ENCODE peak calls at places on chromosome 10, in five cellular contexts. D, O, P, N and J are unnamed samples.

GRCh38 chr10:79058899-79059771 is 9.6 kb upstream of the ZMIZ1 start:
- DNase-seq in P (no peak), D (peak), N (peak), O (no peak), J (no peak)

GRCh38 chr10:79048639-79049550 is 19.9 kb upstream of the ZMIZ1 start:
- DNase-seq in D (peak), O (no peak), P (no peak), N (no peak), J (no peak)

GRCh38 chr10:91251430-91252056 is 31.1 kb downstream of the PCGF5 start:
- DNase-seq in O (peak), D (no peak), P (peak), N (peak), J (peak)

GRCh38 chr10:133176546-133176945 is 16.5 kb downstream of the KNDC1 start:
- DNase-seq in D (no peak), P (no peak), N (no peak), O (no peak), J (no peak)

GRCh38 chr10:29807407-29807806 is 172.6 kb upstream of the SVIL start:
- DNase-seq in O (peak), D (no peak), P (no peak), N (no peak), J (no peak)

GRCh38 chr10:113060221-113061053 is 110.4 kb downstream of the TCF7L2 start:
- DNase-seq in P (no peak), D (no peak), N (no peak), O (peak), J (no peak)

GRCh38 chr10:132431537-132432175 is 34.7 kb downstream of the PWWP2B start:
- DNase-seq in P (no peak), O (no peak), D (no peak), N (no peak), J (no peak)

GRCh38 chr10:101136708-101137121 is 5.6 kb downstream of the TLX1 start:
- DNase-seq in D (no peak), N (no peak), P (no peak), O (no peak), J (no peak)

GRCh38 chr10:62903828-62904227 is 87.7 kb upstream of the EGR2 start:
- DNase-seq in O (peak), P (no peak), N (no peak), D (no peak), J (no peak)

GRCh38 chr10:44172883-44173557 is 211.9 kb downstream of the CXCL12 start:
- DNase-seq in O (peak), P (no peak), D (no peak), N (no peak), J (no peak)

DNA sequence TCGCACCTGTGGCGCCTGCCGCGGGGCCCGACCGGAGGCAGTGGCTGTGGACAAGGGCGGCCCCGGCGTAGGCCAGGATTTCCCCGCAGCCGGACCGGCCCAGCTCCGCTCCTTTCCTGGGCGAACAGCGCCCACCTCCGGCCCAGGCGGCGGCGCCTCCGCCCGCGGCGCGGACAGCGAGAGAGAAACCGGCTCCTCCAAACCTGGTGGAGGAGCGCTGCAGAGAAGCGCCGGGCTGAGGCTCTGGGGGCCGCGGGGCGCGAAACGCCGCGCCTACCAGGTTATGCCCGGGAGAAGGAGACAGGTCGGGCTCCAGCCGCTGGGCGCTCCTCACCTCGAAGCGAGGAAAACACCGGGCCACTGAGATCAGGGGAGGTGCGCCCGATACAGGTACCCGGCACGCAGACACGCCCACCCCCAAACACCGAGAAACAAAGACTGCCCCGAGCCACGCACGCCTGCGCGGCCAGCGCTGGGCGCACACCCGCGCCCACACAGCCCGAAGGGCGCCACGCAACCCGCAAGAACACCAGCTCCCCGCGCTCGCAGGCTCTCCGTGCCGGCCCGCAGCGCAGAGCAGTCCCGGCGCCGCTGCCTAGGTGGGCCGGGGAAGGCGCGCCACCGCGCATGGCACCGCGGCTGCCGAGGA is 3.3 kb downstream of the GRID1 start:
- DNase-seq in P (no peak), D (peak), N (no peak), O (no peak), J (no peak)
- TF ChIP-seq CTCF in P (no peak), D (peak), N (no peak), O (no peak), J (no peak)

GRCh38 chr10:6069101-6069931 is 7.1 kb upstream of the IL2RA start:
- DNase-seq in N (no peak), P (peak), O (no peak), D (no peak), J (no peak)

GRCh38 chr10:6068422-6068821 is 6.3 kb upstream of the IL2RA start:
- DNase-seq in P (peak), O (no peak), N (no peak), D (no peak), J (no peak)

GRCh38 chr10:6072215-6072941 is 10.2 kb upstream of the IL2RA start:
- DNase-seq in O (no peak), N (no peak), P (peak), D (no peak), J (no peak)

GRCh38 chr10:6070647-6071046 is 8.5 kb upstream of the IL2RA start:
- DNase-seq in O (no peak), P (no peak), N (no peak), D (no peak), J (no peak)

DNA sequence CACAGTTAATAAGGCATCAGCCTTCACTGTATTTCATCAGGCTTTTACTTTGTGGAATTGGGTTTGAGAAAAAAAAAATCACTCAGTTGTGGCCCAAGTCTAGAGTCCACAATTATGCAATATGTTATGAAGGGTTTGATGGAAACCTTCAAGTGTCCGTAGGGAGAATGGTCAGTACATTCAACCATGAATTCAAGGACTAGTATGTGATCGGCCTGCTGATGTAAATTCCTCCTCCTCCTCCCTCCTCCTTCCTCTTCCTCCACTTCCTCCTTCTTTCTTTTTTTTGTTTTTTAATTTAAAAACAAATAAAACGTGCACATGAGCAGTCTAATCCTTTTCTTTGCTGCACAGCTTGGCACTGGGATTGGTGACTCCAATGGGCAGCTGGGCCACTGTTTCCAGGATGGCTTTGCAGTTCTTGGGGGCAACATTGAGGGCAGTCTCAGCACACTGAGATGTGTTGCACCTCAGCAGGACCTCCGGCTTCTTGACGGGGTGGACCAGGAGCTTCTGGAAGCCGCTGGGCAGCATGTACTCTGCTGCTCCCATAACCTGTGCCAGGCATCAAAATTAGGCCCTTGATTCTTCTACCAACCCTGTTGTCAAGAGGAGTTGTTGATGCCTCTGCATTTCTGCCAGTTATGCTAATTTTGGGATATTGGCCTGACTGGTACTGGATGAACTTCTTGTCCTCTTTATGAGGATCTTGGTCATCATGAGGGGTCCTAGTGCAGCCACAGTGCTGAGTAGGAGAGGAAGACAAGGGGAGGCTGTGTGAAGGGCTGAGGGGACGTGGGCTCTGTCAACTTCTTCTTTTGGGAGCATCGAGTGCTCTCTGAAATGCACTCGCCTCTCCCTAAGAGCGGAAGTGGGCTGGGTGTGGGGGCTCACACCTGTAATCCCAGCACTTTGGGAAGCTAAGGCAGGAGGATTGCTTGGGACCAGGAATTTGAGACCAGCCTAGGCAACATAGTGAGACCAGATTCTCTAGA is 9.3 kb upstream of the IL2RA start:
- DNase-seq in P (peak), D (no peak), O (no peak), N (no peak), J (no peak)
- TF ChIP-seq CTCF in P (peak), D (no peak), O (no peak), N (no peak), J (no peak)

GRCh38 chr10:118543714-118544400 is 51.6 kb downstream of the PRLHR start:
- DNase-seq in P (peak), D (peak), O (peak), N (peak), J (no peak)
- TF ChIP-seq CTCF in P (peak), D (peak), O (peak), N (peak), J (peak)

DNA sequence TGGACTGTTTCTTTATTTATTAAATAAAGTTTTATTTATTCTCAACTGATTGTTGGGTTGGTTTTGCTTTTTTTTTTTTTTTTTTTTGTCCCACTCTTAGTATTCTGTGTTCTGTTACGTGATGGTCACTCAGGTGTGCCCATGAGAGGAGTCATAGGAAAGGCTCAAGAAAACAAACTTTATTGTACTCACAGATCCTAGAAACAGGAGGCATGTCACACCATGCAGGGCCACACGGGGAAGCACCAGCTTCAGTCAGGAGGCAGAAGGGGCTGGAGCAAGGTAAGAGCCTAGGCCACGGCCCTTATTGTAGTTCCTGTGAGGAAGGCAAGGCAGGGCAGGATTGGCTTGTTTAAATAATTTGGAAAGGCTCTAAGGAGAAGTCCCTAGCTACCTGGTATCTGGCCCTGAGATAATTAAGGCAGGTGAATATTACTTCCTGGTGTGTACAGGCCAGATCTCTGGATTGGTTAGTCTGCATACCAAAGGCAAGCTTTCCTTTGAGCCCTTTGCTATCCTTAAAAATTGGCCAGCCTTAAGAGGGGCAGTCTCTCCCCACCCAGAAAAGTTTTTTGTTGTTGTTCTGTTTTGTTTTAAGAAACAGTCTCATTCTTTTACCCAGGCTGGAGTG is 8.3 kb downstream of the ATOH7 start:
- DNase-seq in N (no peak), P (peak), D (no peak), O (no peak), J (no peak)
- TF ChIP-seq CTCF in N (peak), P (peak), D (no peak), O (peak), J (no peak)

GRCh38 chr10:48309711-48310226 is 3.3 kb downstream of the MAPK8 start:
- DNase-seq in O (peak), N (no peak), P (peak), D (no peak), J (no peak)
- TF ChIP-seq CTCF in O (no peak), N (peak), P (peak), D (peak), J (peak)

DNA sequence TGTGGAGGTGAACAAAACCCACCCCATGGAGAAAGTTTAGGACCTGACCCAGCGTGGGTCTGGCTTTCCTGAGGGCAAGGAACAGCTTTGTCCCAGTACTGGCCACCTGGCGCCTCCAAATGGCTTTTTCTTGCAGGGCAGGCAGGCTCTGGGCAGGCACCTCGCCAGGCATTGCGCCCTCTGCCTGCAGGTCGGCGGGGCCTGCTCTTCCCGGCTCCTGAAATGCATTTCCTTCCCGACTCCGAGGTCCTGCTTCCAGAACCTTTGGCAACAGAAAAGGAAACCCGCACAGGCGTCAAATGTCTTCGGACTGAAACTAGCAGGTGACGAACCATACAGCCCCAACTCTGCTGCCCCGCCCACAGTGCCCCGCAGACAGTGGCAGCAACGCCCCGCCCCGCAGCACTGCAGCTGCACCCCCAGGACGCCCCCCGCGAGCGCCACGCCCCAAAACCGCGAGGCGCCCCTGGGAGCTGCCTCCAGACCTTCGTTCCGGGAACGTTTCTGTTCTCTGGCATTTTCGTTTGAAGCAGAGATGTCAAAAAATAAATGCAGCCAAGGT is 65.5 kb downstream of the C10orf143 start:
- DNase-seq in O (peak), P (no peak), D (peak), N (no peak), J (no peak)
- TF ChIP-seq CTCF in O (peak), P (peak), D (no peak), N (peak), J (peak)

DNA sequence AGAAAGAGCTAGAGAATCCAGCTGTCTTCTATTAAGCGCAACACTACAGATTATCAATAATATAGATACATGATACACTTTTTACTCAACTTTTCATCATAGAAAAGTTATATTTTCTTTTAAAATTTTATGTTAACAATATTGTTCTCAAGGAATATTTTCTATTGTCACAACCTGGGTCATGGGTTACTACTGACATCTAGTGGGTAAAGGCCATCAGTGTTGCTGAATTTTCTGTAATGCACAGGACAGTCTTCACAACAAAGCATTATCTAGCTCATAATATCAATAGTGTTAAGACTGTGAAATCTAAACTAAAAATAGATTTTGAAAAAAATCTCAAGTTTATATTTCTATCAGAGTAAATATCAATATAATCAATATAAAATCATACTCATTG is 209.8 kb downstream of the ZNF33B start:
- DNase-seq in D (no peak), O (peak), P (peak), N (no peak), J (no peak)
- TF ChIP-seq CTCF in D (peak), O (peak), P (peak), N (peak), J (peak)

GRCh38 chr10:116026315-116026714 is 246.7 kb downstream of the GFRA1 start:
- DNase-seq in N (no peak), O (no peak), P (no peak), D (no peak), J (no peak)
- TF ChIP-seq CTCF in N (no peak), O (no peak), P (no peak), D (no peak), J (no peak)